ENCODE peak calls at places on chromosome 10, in four cellular contexts. I is HCT116, Z is K562, T is HepG2. F is an unnamed sample.
A peak's percentile ranks its signal among the peaks of the same experiment; 100 is the strongest.

GRCh38 chr10:7410306-7410799 is 481 bp downstream of the SFMBT2 start:
- DNase-seq in T (no peak), Z (peak; percentile 43), I (no peak), F (no peak)

GRCh38 chr10:59342723-59343122 is 19.6 kb downstream of the FAM13C start:
- DNase-seq in T (no peak), Z (no peak), I (no peak), F (no peak)

GRCh38 chr10:19915125-19915524 is 98.9 kb downstream of the PLXDC2 start:
- DNase-seq in Z (no peak), I (no peak), T (no peak), F (no peak)

GRCh38 chr10:49627644-49628247 is 13.9 kb downstream of the CHAT start:
- DNase-seq in I (no peak), T (no peak), Z (no peak), F (no peak)

GRCh38 chr10:112951349-112952281 is 1.6 kb downstream of the TCF7L2 start:
- DNase-seq in T (peak; percentile 86), Z (peak; percentile 50), I (peak; percentile 72), F (no peak)

GRCh38 chr10:112071596-112072133 is 111.9 kb downstream of the GPAM start:
- DNase-seq in T (no peak), I (no peak), Z (no peak), F (no peak)

GRCh38 chr10:72025400-72025799 is 61.2 kb downstream of the CHST3 start:
- DNase-seq in T (no peak), Z (no peak), I (no peak), F (no peak)

GRCh38 chr10:131248376-131249165 is 63.0 kb downstream of the TCERG1L start:
- DNase-seq in I (no peak), T (no peak), Z (no peak), F (no peak)

GRCh38 chr10:79390551-79391229 is 43.4 kb downstream of the PPIF start:
- DNase-seq in T (no peak), Z (peak; percentile 86), I (no peak), F (no peak)

GRCh38 chr10:24952701-24953349 is 419 bp upstream of the PRTFDC1 start:
- DNase-seq in T (no peak), I (no peak), Z (peak; percentile 77), F (no peak)

GRCh38 chr10:114258274-114258840 is 19.3 kb downstream of the VWA2 start:
- DNase-seq in Z (no peak), T (no peak), I (no peak), F (no peak)
- TF ChIP-seq TCF7L2 in Z (no peak), T (no peak), I (no peak), F (no peak)

GRCh38 chr10:95249467-95249866 is 41.3 kb downstream of the PDLIM1 start:
- DNase-seq in Z (no peak), I (no peak), T (no peak), F (no peak)
- TF ChIP-seq REST in Z (no peak), I (no peak), T (no peak), F (no peak)

DNA sequence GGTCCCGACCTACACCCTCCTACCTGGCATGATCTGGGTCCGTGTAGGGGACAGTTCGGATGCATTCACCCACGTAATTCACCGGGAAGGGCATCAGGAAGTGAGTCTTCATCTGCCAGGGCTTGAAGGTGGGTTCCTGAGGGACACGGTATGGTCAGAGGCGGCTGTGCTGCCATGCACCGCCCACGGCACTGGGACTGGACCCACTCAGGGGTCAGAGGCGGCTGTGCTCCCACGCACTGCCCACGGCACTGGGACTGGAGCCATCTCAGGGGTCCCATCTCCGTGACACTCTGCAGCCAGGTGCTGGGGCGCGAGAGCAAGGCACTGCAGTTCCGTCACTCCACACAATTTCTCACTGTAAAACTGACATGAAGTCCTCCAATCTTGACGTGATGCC is 29.2 kb downstream of the PITRM1 start:
- DNase-seq in Z (no peak), T (no peak), I (no peak), F (no peak)
- H3K36me3 ChIP-seq in Z (peaks cover 92% of the 10 kb centered on the region), T (peaks cover 66% of the 10 kb centered on the region), I (peaks cover 37% of the 10 kb centered on the region), F (peaks cover 4% of the 10 kb centered on the region)

GRCh38 chr10:3095373-3096139 is 28.2 kb downstream of the PFKP start:
- DNase-seq in I (peak; percentile 97), Z (peak; percentile 81), T (peak; percentile 89), F (peak; percentile 92)
- TF ChIP-seq TCF7L2 in I (peak; percentile 40), Z (no peak), T (no peak), F (peak; percentile 54)

DNA sequence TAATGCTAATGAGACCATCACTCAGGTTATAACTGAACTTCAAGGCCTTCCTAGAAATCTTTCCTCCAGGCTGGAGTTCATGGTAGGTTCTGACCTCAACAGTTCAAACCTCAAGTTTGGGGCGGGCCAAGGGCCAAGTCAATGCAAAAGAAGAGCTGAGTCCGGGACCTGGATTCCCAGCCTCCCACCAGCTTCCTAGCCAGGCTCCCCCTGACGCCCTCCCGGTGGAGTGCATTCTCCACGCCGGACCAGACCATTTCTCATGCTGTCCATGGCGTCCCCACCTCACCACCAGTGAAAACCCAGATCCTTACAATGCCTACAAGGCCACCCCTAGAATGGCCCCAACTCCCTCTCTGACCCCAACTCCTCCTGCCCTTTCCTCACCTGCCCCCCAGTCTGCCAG is 834 bp upstream of the PDLIM1 start:
- DNase-seq in I (no peak), Z (no peak), T (no peak), F (no peak)
- TF ChIP-seq REST in I (no peak), Z (no peak), T (no peak), F (no peak)

GRCh38 chr10:15744217-15744865 is 24.6 kb upstream of the ITGA8 start:
- DNase-seq in T (peak; percentile 64), Z (peak; percentile 62), I (peak; percentile 66), F (peak; percentile 13)

GRCh38 chr10:15742831-15743230 is 23.1 kb upstream of the ITGA8 start:
- DNase-seq in I (no peak), T (no peak), Z (no peak), F (no peak)

GRCh38 chr10:15743443-15743842 is 23.7 kb upstream of the ITGA8 start:
- DNase-seq in I (no peak), T (no peak), Z (no peak), F (no peak)

GRCh38 chr10:15748137-15748536 is 28.4 kb upstream of the ITGA8 start:
- DNase-seq in T (no peak), I (no peak), Z (no peak), F (no peak)

DNA sequence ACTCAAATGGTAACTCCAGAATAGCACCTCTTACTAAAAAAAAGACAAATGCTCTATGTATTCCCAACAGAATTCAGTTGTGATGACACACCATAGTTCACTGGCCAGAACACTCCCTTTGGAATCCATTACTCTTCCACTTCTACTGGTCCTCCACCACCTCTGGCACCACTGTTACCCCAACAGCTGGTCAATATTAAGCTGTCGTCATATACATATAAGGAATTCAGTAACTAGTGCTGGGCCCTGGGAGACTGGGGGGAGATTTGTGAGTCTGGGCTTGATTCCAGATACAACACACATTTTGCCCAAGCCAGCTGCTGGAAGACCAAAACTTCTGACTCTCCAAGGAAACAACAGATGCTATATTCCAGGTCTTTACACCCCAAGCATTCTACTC is 26.0 kb upstream of the ITGA8 start:
- DNase-seq in Z (no peak), T (no peak), I (no peak), F (no peak)
- H3K36me3 ChIP-seq in Z (no peaks in the 10 kb centered on the region), T (no peaks in the 10 kb centered on the region), I (no peaks in the 10 kb centered on the region), F (no peaks in the 10 kb centered on the region)

DNA sequence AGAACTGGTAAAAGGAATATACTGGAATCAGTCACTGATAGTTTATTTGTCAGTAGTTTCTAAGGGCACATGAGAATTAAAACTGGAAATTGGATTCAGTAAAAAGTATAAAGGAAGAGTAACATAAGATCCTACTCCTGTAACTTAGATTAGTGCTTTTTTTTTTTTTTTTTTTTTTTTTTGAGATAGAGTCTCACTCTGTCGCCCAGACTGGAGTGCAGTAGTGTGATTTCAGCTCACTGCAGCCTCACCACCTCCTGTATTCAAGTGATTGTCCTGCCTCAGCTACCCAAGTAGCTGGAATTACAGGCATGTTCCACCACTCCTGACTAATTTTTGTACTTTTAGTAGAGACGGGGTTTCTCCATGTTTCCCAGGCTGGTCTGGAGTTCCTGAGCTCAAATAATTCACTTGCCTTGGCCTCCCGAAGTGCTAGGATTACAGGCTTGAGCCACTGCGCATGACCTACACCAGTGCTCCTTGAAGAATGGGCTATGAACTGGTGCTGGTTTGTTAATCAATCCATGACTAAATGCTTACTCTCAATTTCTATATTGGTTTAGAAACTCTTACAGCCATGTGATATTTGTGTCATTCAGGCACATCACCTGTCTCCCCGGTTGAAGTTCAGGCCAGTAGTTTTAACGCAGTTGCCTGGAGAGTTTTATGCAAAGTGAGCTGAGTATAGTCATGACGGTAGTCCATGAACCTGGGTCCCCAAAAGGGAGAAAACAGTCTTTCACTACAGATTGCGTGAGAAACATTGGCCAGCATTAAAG is 65.0 kb downstream of the ZEB1 start:
- DNase-seq in T (no peak), Z (no peak), I (no peak), F (no peak)
- TF ChIP-seq TCF7L2 in T (no peak), Z (no peak), I (no peak), F (no peak)